ENCODE peak calls at places on chromosomes 2 and 18, in five cellular contexts. I is fibroblast of mammary gland, D is GM12865, T is heart right ventricle, F is AG09309. V is an unnamed sample.

GRCh38 chr2:223674998-223675609 is 72.9 kb upstream of the SCG2 start:
- DNase-seq in I (peak; percentile 62), D (peak; percentile 10), T (no peak), F (no peak), V (peak; percentile 29)

GRCh38 chr2:88185480-88185879 is 15.3 kb downstream of the THNSL2 start:
- DNase-seq in I (no peak), D (no peak), T (no peak), F (no peak), V (no peak)

GRCh38 chr2:12705742-12706141 is 11.0 kb upstream of the TRIB2 start:
- DNase-seq in I (no peak), D (no peak), T (no peak), F (no peak), V (no peak)

GRCh38 chr2:120596990-120597594 is 138.6 kb upstream of the GLI2 start:
- DNase-seq in I (peak; percentile 89), D (no peak), T (peak; percentile 41), F (peak; percentile 81), V (peak; percentile 95)

GRCh38 chr2:234640657-234641056 is 143.8 kb upstream of the ARL4C start:
- DNase-seq in I (no peak), D (no peak), T (no peak), F (no peak), V (no peak)

GRCh38 chr2:140154271-140154670 is 1374.1 kb upstream of the NXPH2 start:
- DNase-seq in I (no peak), D (no peak), T (no peak), F (no peak), V (no peak)

GRCh38 chr2:20600756-20601325 is 50.1 kb downstream of the HS1BP3 start:
- DNase-seq in I (peak; percentile 59), D (no peak), T (no peak), F (no peak), V (peak; percentile 18)

GRCh38 chr2:226671177-226671676 is 128.4 kb downstream of the IRS1 start:
- DNase-seq in I (peak; percentile 55), D (peak; percentile 7), T (no peak), F (no peak), V (peak; percentile 24)

GRCh38 chr2:196230051-196230450 is 58.7 kb upstream of the STK17B start:
- DNase-seq in I (no peak), D (no peak), T (no peak), F (no peak), V (no peak)

GRCh38 chr2:232773815-232774214 is 2.5 kb downstream of the KCNJ13 start:
- DNase-seq in I (no peak), D (peak; percentile 54), T (no peak), F (no peak), V (no peak)

GRCh38 chr2:77712601-77713000 is 190.4 kb upstream of the LRRTM4 start:
- DNase-seq in I (no peak), D (no peak), T (no peak), F (no peak), V (no peak)

GRCh38 chr2:68362749-68363148 is 2.3 kb upstream of the PLEK start:
- DNase-seq in I (no peak), D (peak; percentile 53), T (no peak), F (no peak), V (no peak)

GRCh38 chr18:61742555-61743429 is 150.0 kb downstream of the RNF152 start:
- DNase-seq in I (peak; percentile 26), D (no peak), T (peak; percentile 70), F (no peak), V (no peak)

GRCh38 chr18:59988098-59988706 is 88.4 kb downstream of the PMAIP1 start:
- DNase-seq in I (peak; percentile 73), D (peak; percentile 75), T (no peak), F (peak; percentile 39), V (peak; percentile 67)

GRCh38 chr18:79609841-79610281 is 69.7 kb upstream of the CTDP1 start:
- DNase-seq in I (no peak), D (no peak), T (peak; percentile 13), F (no peak), V (no peak)

GRCh38 chr2:16425462-16426336 is 239.9 kb downstream of the CYRIA start:
- DNase-seq in I (no peak), D (no peak), T (peak; percentile 10), F (no peak), V (no peak)

GRCh38 chr2:15894459-15895144 is 45.7 kb upstream of the MYCN start:
- DNase-seq in I (no peak), D (peak; percentile 60), T (no peak), F (no peak), V (no peak)

GRCh38 chr2:30620102-30620501 is 173.1 kb downstream of the LCLAT1 start:
- DNase-seq in I (no peak), D (no peak), T (no peak), F (no peak), V (no peak)

GRCh38 chr2:100309973-100310719 is 12.2 kb downstream of the LONRF2 start:
- DNase-seq in I (no peak), D (no peak), T (no peak), F (no peak), V (no peak)

GRCh38 chr18:366466-367053 is 98.7 kb upstream of the THOC1 start:
- DNase-seq in I (no peak), D (no peak), T (no peak), F (no peak), V (no peak)

GRCh38 chr18:69969491-69969890 is 21.8 kb upstream of the CD226 start:
- DNase-seq in I (peak; percentile 22), D (no peak), T (no peak), F (no peak), V (peak; percentile 52)

GRCh38 chr2:24821433-24821891 is 28.2 kb downstream of the CENPO start:
- DNase-seq in I (no peak), D (no peak), T (no peak), F (no peak), V (no peak)

GRCh38 chr2:188404341-188405004 is 112.8 kb downstream of the GULP1 start:
- DNase-seq in I (peak; percentile 12), D (no peak), T (no peak), F (no peak), V (no peak)

GRCh38 chr2:39325966-39326365 is 82.2 kb upstream of the CDKL4 start:
- DNase-seq in I (peak; percentile 41), D (no peak), T (no peak), F (no peak), V (peak; percentile 24)

DNA sequence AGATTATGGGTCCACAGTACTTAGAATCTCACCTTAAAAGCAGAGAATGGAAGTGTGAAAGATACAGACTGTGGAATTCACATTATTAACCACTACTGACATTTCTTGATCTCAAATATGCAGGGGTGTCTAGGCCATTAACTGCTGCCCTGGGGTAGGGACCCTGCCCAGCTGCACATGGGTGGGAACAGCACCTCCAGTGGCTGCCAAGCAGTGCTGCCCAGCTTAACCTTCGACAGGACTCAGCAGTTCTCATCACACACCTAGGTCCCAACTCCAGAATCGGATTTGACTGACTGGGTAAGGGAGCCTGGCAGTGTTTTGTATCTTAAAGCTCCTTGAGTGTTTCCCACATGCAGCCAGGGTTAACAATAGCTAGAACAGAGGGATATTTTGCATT is 14.9 kb downstream of the ERFE start:
- DNase-seq in I (no peak), D (no peak), T (no peak), F (no peak), V (no peak)
- TF ChIP-seq CTCF in I (peak; percentile 22), D (peak; percentile 26), T (no peak), F (peak; percentile 19), V (no peak)

DNA sequence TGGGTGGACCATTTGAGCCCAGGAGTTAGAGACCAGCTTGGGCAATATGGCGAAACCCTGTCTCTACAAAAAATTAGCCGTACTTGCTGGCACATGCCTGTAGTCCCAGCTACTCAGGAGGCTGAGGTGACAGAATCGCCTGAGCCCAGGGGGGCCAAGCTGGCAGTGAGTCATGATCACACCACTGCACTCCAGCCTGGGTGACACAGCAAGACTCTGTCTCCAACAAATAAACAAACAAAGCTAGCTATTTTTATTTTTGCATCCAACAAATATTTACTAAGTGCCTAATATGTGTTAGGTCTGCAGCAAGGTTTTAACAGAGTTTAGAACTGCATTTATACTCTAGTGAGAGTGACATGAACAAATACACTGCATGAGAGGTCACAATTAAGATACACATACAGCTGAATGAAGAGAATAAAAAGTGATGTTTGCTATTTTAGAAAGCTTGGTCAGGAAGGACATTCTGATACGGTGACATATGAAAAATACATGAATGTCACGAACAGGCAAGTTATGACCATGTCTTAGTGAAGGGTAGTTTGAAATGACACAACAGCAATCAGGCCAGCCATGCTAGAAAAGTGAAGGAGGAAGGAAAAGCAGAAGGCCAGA is 83.2 kb upstream of the FRZB start:
- DNase-seq in I (peak; percentile 45), D (no peak), T (peak; percentile 19), F (no peak), V (no peak)
- H3K4me3 ChIP-seq in I (no peak overlapping the region), D (no peak overlapping the region), T (no peak overlapping the region), F (no peak overlapping the region), V (no peak overlapping the region)

DNA sequence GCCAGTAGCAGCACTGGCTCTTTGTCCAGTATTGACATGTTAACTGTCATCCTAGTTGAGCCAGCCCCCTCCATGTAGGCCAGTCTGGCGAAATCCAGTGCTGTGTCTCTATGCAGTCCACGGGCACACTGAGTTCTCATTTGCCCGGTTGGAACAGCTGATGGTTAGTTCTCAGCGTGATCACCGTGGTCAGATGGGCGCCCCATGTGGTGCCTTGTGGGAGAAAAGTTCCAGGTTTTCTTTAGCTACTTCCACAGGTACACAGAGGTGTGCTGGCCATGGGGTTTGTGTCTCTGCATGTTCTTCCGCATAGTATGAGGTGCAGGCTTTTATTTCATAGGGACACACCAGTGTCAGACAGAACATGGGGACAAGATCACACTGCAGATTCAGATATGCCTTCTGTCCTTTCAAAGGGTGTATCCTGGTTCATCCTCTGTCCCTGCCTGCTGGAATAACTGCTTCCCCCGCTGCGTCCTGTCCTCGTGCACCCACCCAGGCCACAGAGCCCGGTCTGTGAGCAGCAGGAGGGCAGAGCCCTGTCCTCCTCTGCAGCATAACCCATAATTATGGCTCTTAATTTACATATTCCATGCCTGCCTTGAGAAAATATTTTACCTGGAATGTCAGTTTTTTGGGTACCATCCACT is 334.1 kb downstream of the GBX2 start:
- DNase-seq in I (no peak), D (no peak), T (no peak), F (no peak), V (no peak)
- TF ChIP-seq CTCF in I (no peak), D (no peak), T (no peak), F (no peak), V (no peak)

DNA sequence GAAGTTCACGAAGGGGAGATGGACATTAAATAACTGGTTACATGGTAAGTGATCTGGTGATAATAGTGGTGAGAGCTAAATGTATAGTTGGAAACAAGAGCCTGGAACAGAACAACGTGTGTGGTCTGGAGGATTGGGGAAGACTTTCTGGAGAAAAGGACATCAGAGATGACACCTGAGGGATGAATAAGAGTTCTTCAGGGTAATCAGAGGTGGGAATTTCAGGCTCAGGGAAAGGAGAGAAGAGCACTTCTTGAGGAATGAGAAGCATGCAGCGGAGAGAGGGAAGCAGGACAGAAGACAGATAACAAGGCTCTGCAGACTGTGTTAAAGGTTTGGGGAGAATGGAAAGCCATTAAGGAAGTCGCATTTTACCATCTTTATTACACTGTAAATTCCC is 450.7 kb downstream of the TNS1 start:
- DNase-seq in I (no peak), D (no peak), T (no peak), F (no peak), V (no peak)
- H3K4me3 ChIP-seq in I (no peak overlapping the region), D (no peak overlapping the region), T (no peak overlapping the region), F (no peak overlapping the region), V (no peak overlapping the region)

DNA sequence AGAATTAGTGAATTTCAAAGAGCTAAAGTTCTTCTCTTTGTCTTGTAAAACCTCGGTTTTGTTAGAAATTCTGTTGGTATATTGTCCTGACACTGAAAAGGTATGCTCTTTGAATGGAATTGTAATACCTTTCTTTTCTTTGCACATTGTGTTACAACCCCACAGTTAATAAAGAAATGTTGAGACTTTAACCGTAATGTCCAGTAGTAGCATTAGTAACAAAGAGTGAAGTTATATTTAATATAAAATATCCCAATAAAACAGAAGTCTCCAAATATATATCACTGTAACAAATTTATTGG is 69.8 kb downstream of the EHBP1 start:
- DNase-seq in I (no peak), D (no peak), T (no peak), F (no peak), V (no peak)
- TF ChIP-seq CTCF in I (no peak), D (no peak), T (no peak), F (no peak), V (no peak)

V was measured in AG10803.